ENCODE peak calls at places on chromosome 2, in six cellular contexts. L, K, T, N, B and M are unnamed samples. For H3K4me1, the result is how much of the 10 kb centered on the place peaks cover.

GRCh38 chr2:69309336-69310048 is 77.5 kb downstream of the GFPT1 start:
- DNase-seq in L (peak), N (no peak), T (peak), B (peak), K (peak), M (no peak)

GRCh38 chr2:74658516-74658915 is 4.5 kb downstream of the SEMA4F start:
- DNase-seq in K (peak), B (no peak), T (peak), N (no peak), L (no peak), M (no peak)

GRCh38 chr2:128300621-128301020 is 18.0 kb downstream of the HS6ST1 start:
- DNase-seq in T (no peak), B (no peak), L (no peak), K (no peak), N (no peak), M (no peak)

GRCh38 chr2:238524584-238524983 is 97.9 kb downstream of the ASB1 start:
- DNase-seq in B (no peak), K (no peak), L (no peak), N (no peak), T (no peak), M (no peak)

GRCh38 chr2:191025155-191025554 is 11.2 kb upstream of the STAT1 start:
- DNase-seq in B (no peak), K (no peak), T (no peak), L (no peak), N (no peak), M (no peak)

GRCh38 chr2:112273349-112273748 is 2.0 kb upstream of the ZC3H6 start:
- DNase-seq in B (no peak), N (no peak), K (no peak), L (no peak), T (no peak), M (no peak)

GRCh38 chr2:191923652-191923997 is 76.7 kb upstream of the CAVIN2 start:
- DNase-seq in K (peak), L (no peak), T (peak), N (no peak), B (no peak), M (no peak)

GRCh38 chr2:75424936-75425619 is 135.7 kb downstream of the EVA1A start:
- DNase-seq in T (peak), K (peak), L (peak), B (no peak), N (no peak), M (no peak)

GRCh38 chr2:155099784-155100183 is 401.3 kb downstream of the KCNJ3 start:
- DNase-seq in L (peak), B (peak), K (peak), T (peak), N (peak), M (no peak)

DNA sequence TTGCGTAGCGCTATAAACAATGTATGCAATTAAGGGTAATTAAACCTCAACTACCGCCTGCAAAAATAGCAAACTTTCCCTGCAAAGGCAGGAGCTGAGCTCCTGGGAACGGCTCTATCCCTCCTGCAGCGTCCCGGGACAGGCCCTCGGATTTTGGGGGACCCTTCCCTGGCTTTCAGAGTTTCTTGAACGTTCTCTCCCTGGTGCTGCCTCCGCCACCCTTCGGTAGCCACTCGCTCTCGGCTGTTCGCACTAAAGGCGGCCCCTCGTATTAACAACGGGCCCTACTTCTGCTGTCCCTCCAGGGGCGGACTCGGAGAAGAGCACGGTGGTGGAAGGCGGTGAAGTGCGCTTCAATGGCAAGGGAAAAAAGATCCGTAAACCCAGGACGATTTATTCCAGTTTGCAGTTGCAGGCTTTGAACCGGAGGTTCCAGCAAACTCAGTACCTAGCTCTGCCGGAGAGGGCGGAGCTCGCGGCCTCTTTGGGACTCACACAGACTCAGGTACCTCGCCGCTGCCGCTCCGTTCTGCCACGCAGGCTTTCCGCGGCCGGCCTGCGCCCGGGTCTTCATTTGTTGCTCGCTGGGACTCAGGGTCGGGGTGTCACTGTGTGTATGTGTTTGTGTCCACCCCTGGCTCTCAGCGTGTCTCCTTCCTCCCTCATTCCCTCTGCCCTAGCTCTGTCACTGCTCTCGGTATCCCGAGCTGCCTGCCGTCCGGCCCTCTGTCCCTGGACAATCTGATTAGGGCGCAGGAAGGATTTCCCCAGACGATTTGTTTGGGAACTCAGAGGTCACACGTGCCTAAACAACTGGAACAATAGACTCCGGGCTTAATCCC is 1.3 kb downstream of the DLX1 start:
- DNase-seq in N (no peak), T (peak), L (peak), K (no peak), B (peak), M (no peak)
- TF ChIP-seq EZH2 in N (no peak), T (no peak), L (peak), K (peak), B (peak), M (no peak)

DNA sequence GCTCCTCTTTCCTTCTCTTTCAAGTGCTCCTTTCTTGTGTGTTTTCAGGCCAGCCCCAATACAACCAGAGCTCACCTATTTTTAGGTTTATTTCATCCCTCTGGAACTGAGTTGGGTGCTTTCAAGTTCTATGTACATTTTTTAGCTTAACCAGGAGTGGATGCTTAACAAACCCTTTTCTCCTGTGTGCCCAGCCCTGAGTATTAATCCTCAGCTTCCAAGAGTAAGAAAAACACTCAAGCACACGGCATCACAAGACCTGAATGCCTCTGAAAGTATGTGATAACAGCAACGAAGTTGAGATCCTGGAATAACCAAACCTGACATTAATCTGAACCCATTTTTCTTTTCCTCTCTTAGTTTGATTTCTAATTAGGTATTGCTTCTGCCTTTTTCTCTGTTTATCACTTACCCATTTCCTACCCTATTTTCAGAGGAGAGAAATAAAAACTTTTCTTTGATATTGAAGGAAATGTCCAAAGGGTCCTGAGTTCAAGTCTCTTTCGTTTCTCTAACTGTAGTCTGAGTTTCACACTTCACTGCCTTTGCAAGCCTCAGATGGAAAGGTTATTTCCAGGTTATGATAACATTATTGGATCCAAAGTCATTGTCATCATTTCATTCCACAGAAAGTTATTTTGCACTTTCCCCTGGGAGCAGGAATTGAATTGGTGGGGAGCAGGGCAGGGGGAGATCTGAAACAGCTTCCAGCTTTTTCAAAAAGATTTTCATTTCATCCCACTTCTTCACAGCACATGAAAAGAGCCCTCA is 11.9 kb upstream of the GALNT5 start:
- DNase-seq in B (no peak), L (no peak), T (peak), K (peak), N (no peak), M (no peak)
- H3K4me1 ChIP-seq in B (under half), L (under half), T (under half), K (under half), N (under half), M (under half)

GRCh38 chr2:177263451-177264208 is 897 bp downstream of the NFE2L2 start:
- DNase-seq in L (peak), N (peak), B (peak), K (peak), T (peak), M (peak)
- TF ChIP-seq EZH2 in L (no peak), N (no peak), B (no peak), K (no peak), T (no peak), M (no peak)

DNA sequence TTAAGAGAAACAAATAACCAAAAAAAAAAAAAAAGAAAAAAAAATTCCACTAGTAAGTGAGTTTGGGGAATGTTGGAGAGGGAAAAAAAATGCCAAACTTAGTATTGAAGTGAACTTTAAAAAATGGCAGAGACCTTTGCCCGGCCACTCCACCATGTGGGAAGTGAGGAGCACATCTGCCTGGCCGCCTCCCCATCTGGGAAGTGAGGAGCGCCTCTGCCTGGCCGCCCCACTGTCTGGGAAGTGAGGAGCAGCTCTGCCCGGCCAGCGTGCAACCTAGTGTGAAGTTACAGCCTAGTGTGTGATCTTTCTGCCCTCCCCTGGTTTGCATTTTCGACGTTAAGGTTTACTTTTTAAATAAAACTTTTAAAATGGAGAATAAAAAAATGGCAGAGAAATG is 33.9 kb upstream of the VIT start:
- DNase-seq in N (no peak), T (no peak), K (no peak), L (no peak), B (no peak), M (no peak)
- H3K4me1 ChIP-seq in N (under half), T (under half), K (under half), L (under half), B (under half), M (under half)

GRCh38 chr2:2108189-2108588 is 222.9 kb downstream of the MYT1L start:
- DNase-seq in L (no peak), N (no peak), B (no peak), K (no peak), T (no peak), M (no peak)

GRCh38 chr2:2109186-2109585 is 221.9 kb downstream of the MYT1L start:
- DNase-seq in K (no peak), B (no peak), N (no peak), L (no peak), T (no peak), M (no peak)

GRCh38 chr2:2108756-2109155 is 222.3 kb downstream of the MYT1L start:
- DNase-seq in T (no peak), L (no peak), B (no peak), K (no peak), N (no peak), M (no peak)

GRCh38 chr2:2107140-2107539 is 223.9 kb downstream of the MYT1L start:
- DNase-seq in T (no peak), B (no peak), L (no peak), K (no peak), N (no peak), M (no peak)

GRCh38 chr2:2107627-2108026 is 223.4 kb downstream of the MYT1L start:
- DNase-seq in T (no peak), L (no peak), B (no peak), N (no peak), K (no peak), M (no peak)
- TF ChIP-seq EZH2 in T (no peak), L (no peak), B (no peak), N (no peak), K (no peak), M (no peak)

DNA sequence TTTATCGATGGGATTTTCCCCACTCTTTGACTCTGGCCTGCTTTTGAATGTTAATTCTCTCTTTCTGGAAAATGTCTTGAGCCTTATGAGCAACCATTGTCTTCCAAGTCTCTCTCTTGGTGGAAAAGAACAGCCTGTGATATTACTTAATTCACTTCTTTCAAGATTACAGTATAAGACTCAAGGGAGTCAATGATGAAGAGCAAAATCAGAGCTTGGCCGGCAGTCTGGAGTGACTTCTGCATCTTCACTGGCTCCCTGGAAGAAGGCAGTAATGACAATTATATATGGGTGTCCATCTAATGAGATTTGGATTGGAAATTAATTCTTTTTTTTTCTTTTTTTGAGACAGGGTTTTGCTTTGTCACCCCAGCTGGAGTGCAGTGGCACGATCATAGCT is 123.0 kb upstream of the ZEB2 start:
- DNase-seq in L (no peak), N (no peak), T (no peak), K (no peak), B (no peak), M (no peak)
- H3K4me1 ChIP-seq in L (under half), N (under half), T (under half), K (under half), B (under half), M (under half)

GRCh38 chr2:219001577-219002394 is 8.6 kb upstream of the CRYBA2 start:
- DNase-seq in T (peak), B (peak), K (no peak), L (peak), N (peak), M (peak)
- TF ChIP-seq EZH2 in T (no peak), B (peak), K (no peak), L (peak), N (no peak), M (no peak)

GRCh38 chr2:444937-445884 is 157.3 kb upstream of the ALKAL2 start:
- DNase-seq in N (no peak), B (no peak), T (peak), K (no peak), L (no peak), M (no peak)
- H3K4me1 ChIP-seq in N (under half), B (under half), T (under half), K (under half), L (under half), M (under half)

GRCh38 chr2:46298272-46298521 is 990 bp downstream of the EPAS1 start:
- DNase-seq in B (no peak), T (no peak), L (no peak), N (no peak), K (no peak), M (no peak)

GRCh38 chr2:46294185-46294836 is 2.9 kb upstream of the EPAS1 start:
- DNase-seq in N (no peak), T (peak), K (no peak), L (peak), B (peak), M (peak)

GRCh38 chr2:46297546-46298271 is 502 bp downstream of the EPAS1 start:
- DNase-seq in T (peak), B (peak), N (no peak), K (no peak), L (peak), M (peak)

GRCh38 chr2:46296840-46297545 is at the start of gene EPAS1:
- DNase-seq in T (peak), B (peak), N (no peak), L (peak), K (peak), M (peak)

GRCh38 chr2:46296216-46296839 is 879 bp upstream of the EPAS1 start:
- DNase-seq in T (peak), L (peak), K (no peak), N (no peak), B (no peak), M (no peak)
- TF ChIP-seq EZH2 in T (no peak), L (no peak), K (no peak), N (no peak), B (no peak), M (no peak)

DNA sequence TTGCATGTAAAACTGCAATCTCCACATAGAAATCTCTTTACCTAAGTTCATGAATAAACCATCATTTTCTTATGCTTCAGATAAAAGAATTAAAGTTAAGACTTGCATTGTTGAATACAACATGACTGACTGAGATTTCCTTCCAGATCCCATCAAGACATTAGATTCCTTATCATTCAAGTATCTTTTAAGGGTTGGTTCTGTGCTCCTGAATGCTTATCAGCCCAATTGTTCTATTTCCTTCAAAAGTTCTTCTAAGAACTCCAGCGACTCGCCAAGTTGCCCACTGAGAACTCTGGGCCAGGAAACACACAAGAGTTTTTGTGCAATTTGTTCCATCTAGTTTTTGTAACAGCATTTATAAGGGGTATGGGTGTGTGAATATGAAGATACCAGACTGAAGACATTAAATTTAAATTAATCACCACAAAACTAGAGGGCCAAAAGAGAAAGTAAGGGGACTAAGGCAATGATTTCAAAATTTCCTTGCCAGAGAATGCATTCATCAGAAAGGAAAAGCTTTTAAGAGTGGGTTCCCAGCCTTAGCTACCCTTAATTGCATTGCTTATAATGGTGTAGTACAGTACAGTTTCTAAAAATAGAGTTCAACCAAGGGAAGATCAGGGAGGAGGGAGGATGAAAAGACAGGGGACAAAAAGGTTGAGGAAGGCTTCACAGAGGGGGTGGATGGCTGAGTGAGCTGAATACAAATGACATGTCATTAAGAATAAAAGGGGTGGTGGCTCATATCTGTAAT is 120.2 kb downstream of the RBMS1 start:
- DNase-seq in N (no peak), T (no peak), L (no peak), K (no peak), B (no peak), M (no peak)
- H3K4me1 ChIP-seq in N (under half), T (under half), L (half or more), K (under half), B (under half), M (under half)